ENCODE peak calls at places on chromosomes 3 and 15, in five cellular contexts. W is left ventricle myocardium inferior; R is activated naive CD4-positive, alpha-beta T cell; C is activated CD8-positive, alpha-beta memory T cell treated with anti-CD3 and anti-CD28 coated beads for 48 hours; S is NCI-H1092. T is an unnamed sample.

GRCh38 chr3:73511555-73511954 is 113.2 kb downstream of the PDZRN3 start:
- DNase-seq in W (no peak), C (no peak), R (no peak), S (peak), T (no peak)

GRCh38 chr3:192275741-192276355 is 451.5 kb downstream of the FGF12 start:
- DNase-seq in W (no peak), S (no peak), R (no peak), C (no peak), T (no peak)

GRCh38 chr3:185942907-185943306 is 5.1 kb upstream of the TRA2B start:
- DNase-seq in S (no peak), W (no peak), R (no peak), C (no peak), T (no peak)

GRCh38 chr3:197023241-197023997 is 6.2 kb downstream of the MELTF start:
- DNase-seq in R (no peak), S (peak), C (no peak), W (no peak), T (peak)

GRCh38 chr15:28944696-28945300 is 59.0 kb downstream of the APBA2 start:
- DNase-seq in C (no peak), W (no peak), S (no peak), R (no peak), T (no peak)

GRCh38 chr3:355622-356021 is 159.1 kb downstream of the CHL1 start:
- DNase-seq in R (no peak), W (no peak), C (no peak), S (no peak), T (no peak)

GRCh38 chr3:197038604-197039003 is 9.0 kb upstream of the MELTF start:
- DNase-seq in W (no peak), C (no peak), R (no peak), S (no peak), T (no peak)

GRCh38 chr3:96843505-96844203 is 29.3 kb downstream of the EPHA6 start:
- DNase-seq in C (no peak), R (no peak), S (no peak), W (no peak), T (peak)

GRCh38 chr15:73796266-73796939 is 43.3 kb upstream of the INSYN1 start:
- DNase-seq in S (no peak), C (no peak), R (no peak), W (peak), T (no peak)

GRCh38 chr3:53318522-53318921 is 28.8 kb downstream of the DCP1A start:
- DNase-seq in C (no peak), R (no peak), S (no peak), W (no peak), T (no peak)

GRCh38 chr15:90873488-90873997 is 5.2 kb downstream of the FURIN start:
- DNase-seq in C (no peak), R (no peak), S (no peak), W (no peak), T (no peak)

GRCh38 chr3:190320594-190321362 is 1.5 kb downstream of the CLDN1 start:
- DNase-seq in W (no peak), S (no peak), C (no peak), R (no peak), T (no peak)

GRCh38 chr3:47512416-47513124 is 942 bp downstream of the ELP6 start:
- DNase-seq in W (no peak), R (no peak), C (no peak), S (no peak), T (peak)

GRCh38 chr3:123586966-123587365 is 2.1 kb upstream of the HACD2 start:
- DNase-seq in W (no peak), C (no peak), R (no peak), S (no peak), T (no peak)

GRCh38 chr3:86993704-86994103 is 2.8 kb upstream of the VGLL3 start:
- DNase-seq in W (no peak), C (no peak), R (no peak), S (no peak), T (no peak)

GRCh38 chr3:99651561-99651960 is 13.2 kb downstream of the COL8A1 start:
- DNase-seq in S (no peak), C (no peak), R (no peak), W (no peak), T (no peak)

GRCh38 chr15:72155021-72155621 is 36.9 kb downstream of the SENP8 start:
- DNase-seq in R (no peak), C (no peak), S (peak), W (peak), T (peak)

GRCh38 chr3:99859855-99860254 is 42.2 kb downstream of the CMSS1 start:
- DNase-seq in S (no peak), W (no peak), R (no peak), C (no peak), T (no peak)

GRCh38 chr3:175075269-175075668 is 216.1 kb downstream of the NAALADL2 start:
- DNase-seq in C (no peak), S (no peak), R (no peak), W (no peak), T (no peak)

GRCh38 chr3:60920519-60920918 is 330.7 kb downstream of the FHIT start:
- DNase-seq in W (no peak), C (no peak), R (no peak), S (no peak), T (no peak)

GRCh38 chr3:102532901-102533300 is 98.1 kb downstream of the ZPLD1 start:
- DNase-seq in S (no peak), C (no peak), W (no peak), R (no peak), T (no peak)

GRCh38 chr3:72449551-72449950 is 398.7 kb downstream of the SHQ1 start:
- DNase-seq in S (no peak), W (no peak), R (no peak), C (no peak), T (no peak)

GRCh38 chr3:50442940-50443579 is 60.4 kb downstream of the CACNA2D2 start:
- DNase-seq in R (no peak), S (peak), W (no peak), C (no peak), T (no peak)

GRCh38 chr3:77825045-77825827 is 785.3 kb downstream of the ROBO2 start:
- DNase-seq in R (no peak), S (no peak), C (no peak), W (no peak), T (no peak)

GRCh38 chr3:4533489-4534443 is 40.6 kb downstream of the ITPR1 start:
- DNase-seq in R (no peak), C (no peak), W (no peak), S (no peak), T (no peak)

GRCh38 chr3:48507256-48508061 is 3.5 kb upstream of the SHISA5 start:
- DNase-seq in W (peak), C (no peak), S (no peak), R (peak), T (peak)

GRCh38 chr3:59290358-59290757 is 240.5 kb upstream of the CFAP20DC start:
- DNase-seq in W (no peak), R (no peak), C (no peak), S (no peak), T (no peak)

GRCh38 chr3:20648294-20648693 is 462.3 kb upstream of the SGO1 start:
- DNase-seq in C (no peak), R (no peak), W (no peak), S (no peak), T (no peak)

GRCh38 chr15:45253330-45253729 is 1.3 kb downstream of the SLC28A2 start:
- DNase-seq in R (no peak), C (no peak), W (no peak), S (no peak), T (no peak)

GRCh38 chr3:174957081-174957480 is 97.9 kb downstream of the NAALADL2 start:
- DNase-seq in S (no peak), C (no peak), W (no peak), R (no peak), T (no peak)